ENCODE peak calls at places on chromosomes 2 and 18, in seven cellular contexts. S is IMR-90, I is mesendoderm, M is H9, J is H1, C is trophoblast cell, D is mesenchymal stem cell. G is an unnamed sample.

GRCh38 chr2:237888389-237888788 is 29.0 kb downstream of the RAMP1 start:
- DNase-seq in S (peak), I (no peak), M (no peak), J (no peak), C (no peak), D (peak), G (no peak)

GRCh38 chr2:133789743-133790142 is 221.5 kb upstream of the NCKAP5 start:
- DNase-seq in S (no peak), I (peak), M (no peak), J (no peak), C (no peak), D (no peak), G (no peak)

GRCh38 chr2:86383844-86384243 is 46.4 kb upstream of the REEP1 start:
- DNase-seq in S (peak), I (no peak), M (no peak), J (no peak), C (no peak), D (peak), G (no peak)

GRCh38 chr2:31235504-31235902 is 1.6 kb downstream of the EHD3 start:
- DNase-seq in S (peak), I (peak), M (no peak), J (peak), C (no peak), D (peak), G (no peak)

GRCh38 chr18:9696112-9696511 is 12.0 kb upstream of the RAB31 start:
- DNase-seq in S (no peak), I (no peak), M (no peak), J (no peak), C (no peak), D (no peak), G (no peak)

GRCh38 chr2:215652432-215652831 is 216.6 kb upstream of the FN1 start:
- DNase-seq in S (peak), I (no peak), M (no peak), J (no peak), C (no peak), D (peak), G (no peak)

GRCh38 chr18:45014047-45014501 is 333.4 kb downstream of the SETBP1 start:
- DNase-seq in S (peak), I (peak), M (peak), J (no peak), C (peak), D (peak), G (peak)

GRCh38 chr2:120732506-120733237 is 3.0 kb upstream of the GLI2 start:
- DNase-seq in S (no peak), I (no peak), M (no peak), J (no peak), C (no peak), D (no peak), G (no peak)

GRCh38 chr2:138602166-138602460 is 100.5 kb downstream of the SPOPL start:
- DNase-seq in S (no peak), I (no peak), M (no peak), J (no peak), C (no peak), D (no peak), G (no peak)

GRCh38 chr2:24459224-24459799 is 31.7 kb upstream of the NCOA1 start:
- DNase-seq in S (no peak), I (no peak), M (no peak), J (no peak), C (no peak), D (no peak), G (no peak)

GRCh38 chr2:174635747-174636399 is 38.3 kb upstream of the WIPF1 start:
- DNase-seq in S (peak), I (no peak), M (no peak), J (no peak), C (no peak), D (no peak), G (no peak)

GRCh38 chr2:159963700-159964099 is 98.7 kb downstream of the PLA2R1 start:
- DNase-seq in S (no peak), I (no peak), M (no peak), J (no peak), C (no peak), D (no peak), G (no peak)

GRCh38 chr2:64349143-64349530 is 104.8 kb upstream of the LGALSL start:
- DNase-seq in S (no peak), I (no peak), M (no peak), J (no peak), C (no peak), D (no peak), G (no peak)

GRCh38 chr2:210756821-210757220 is 200.4 kb downstream of the CPS1 start:
- DNase-seq in S (no peak), I (no peak), M (no peak), J (no peak), C (no peak), D (no peak), G (no peak)

GRCh38 chr18:75277629-75277966 is 67.0 kb downstream of the TSHZ1 start:
- DNase-seq in S (no peak), I (peak), M (no peak), J (no peak), C (no peak), D (no peak), G (no peak)

GRCh38 chr2:96887419-96888081 is 17.7 kb upstream of the SEMA4C start:
- DNase-seq in S (no peak), I (peak), M (no peak), J (no peak), C (peak), D (no peak), G (no peak)

GRCh38 chr18:24766376-24766775 is 305.9 kb downstream of the HRH4 start:
- DNase-seq in S (peak), I (no peak), M (no peak), J (no peak), C (no peak), D (no peak), G (no peak)

GRCh38 chr2:224479826-224480225 is 77.9 kb upstream of the FAM124B start:
- DNase-seq in S (no peak), I (no peak), M (no peak), J (no peak), C (no peak), D (no peak), G (no peak)

GRCh38 chr18:69830189-69830588 is 117.5 kb downstream of the CD226 start:
- DNase-seq in S (no peak), I (no peak), M (no peak), J (no peak), C (no peak), D (no peak), G (no peak)

GRCh38 chr18:48037481-48038271 is 107.2 kb upstream of the SMAD2 start:
- DNase-seq in S (no peak), I (peak), M (peak), J (peak), C (no peak), D (no peak), G (no peak)

GRCh38 chr2:226048625-226049024 is 649.1 kb downstream of the NYAP2 start:
- DNase-seq in S (peak), I (peak), M (no peak), J (no peak), C (no peak), D (peak), G (no peak)

GRCh38 chr2:85669549-85669948 is 1.6 kb upstream of the SFTPB start:
- DNase-seq in S (no peak), I (no peak), M (no peak), J (no peak), C (no peak), D (no peak), G (no peak)

GRCh38 chr2:239763433-239764097 is 261.6 kb downstream of the NDUFA10 start:
- DNase-seq in S (no peak), I (peak), M (peak), J (no peak), C (no peak), D (no peak), G (no peak)

GRCh38 chr2:232512557-232512956 is 7.6 kb upstream of the PRSS56 start:
- DNase-seq in S (no peak), I (no peak), M (no peak), J (no peak), C (no peak), D (no peak), G (no peak)

GRCh38 chr18:55248497-55248896 is 289.2 kb upstream of the CCDC68 start:
- DNase-seq in S (no peak), I (no peak), M (no peak), J (no peak), C (no peak), D (no peak), G (no peak)

GRCh38 chr2:16252251-16252650 is 311.9 kb downstream of the MYCN start:
- DNase-seq in S (no peak), I (no peak), M (no peak), J (peak), C (peak), D (no peak), G (no peak)

GRCh38 chr18:59748628-59749360 is 51.6 kb upstream of the CCBE1 start:
- DNase-seq in S (peak), I (no peak), M (no peak), J (no peak), C (peak), D (peak), G (no peak)

GRCh38 chr2:218582085-218582484 is 13.4 kb downstream of the CNOT9 start:
- DNase-seq in S (peak), I (no peak), M (no peak), J (no peak), C (no peak), D (peak), G (no peak)

GRCh38 chr2:2057125-2057721 is 273.9 kb downstream of the MYT1L start:
- DNase-seq in S (no peak), I (peak), M (peak), J (no peak), C (no peak), D (no peak), G (no peak)

GRCh38 chr2:16853088-16853487 is 187.5 kb upstream of the CYRIA start:
- DNase-seq in S (no peak), I (no peak), M (no peak), J (no peak), C (no peak), D (no peak), G (no peak)

GRCh38 chr2:45009928-45010705 is 865 bp upstream of the SIX2 start:
- DNase-seq in S (no peak), I (peak), M (no peak), J (peak), C (no peak), D (peak), G (no peak)

GRCh38 chr2:238505119-238505891 is 78.6 kb downstream of the ASB1 start:
- DNase-seq in S (peak), I (no peak), M (no peak), J (no peak), C (no peak), D (no peak), G (no peak)

GRCh38 chr18:11976463-11976862 is 4.8 kb upstream of the IMPA2 start:
- DNase-seq in S (no peak), I (no peak), M (no peak), J (no peak), C (no peak), D (no peak), G (no peak)

GRCh38 chr2:240701091-240701735 is 9.5 kb downstream of the AQP12A start:
- DNase-seq in S (no peak), I (no peak), M (no peak), J (no peak), C (no peak), D (no peak), G (no peak)

GRCh38 chr2:148501545-148501944 is 143.0 kb upstream of the EPC2 start:
- DNase-seq in S (no peak), I (peak), M (no peak), J (no peak), C (no peak), D (no peak), G (no peak)

GRCh38 chr2:50851891-50852290 is 180.0 kb downstream of the NRXN1 start:
- DNase-seq in S (no peak), I (no peak), M (no peak), J (no peak), C (no peak), D (no peak), G (no peak)

GRCh38 chr2:129769402-129769991 is 210.0 kb upstream of the RAB6C start:
- DNase-seq in S (no peak), I (no peak), M (no peak), J (no peak), C (no peak), D (no peak), G (no peak)

GRCh38 chr2:120914839-120915521 is 179.3 kb downstream of the GLI2 start:
- DNase-seq in S (peak), I (peak), M (no peak), J (no peak), C (no peak), D (peak), G (no peak)

GRCh38 chr2:8441986-8442385 is 239.9 kb upstream of the ID2 start:
- DNase-seq in S (no peak), I (no peak), M (no peak), J (no peak), C (no peak), D (no peak), G (no peak)
- H3K18ac ChIP-seq in S (no peak), I (no peak), M (no peak), J (no peak), C (no peak), D (no peak), G (no peak)

GRCh38 chr2:203062126-203062525 is 47.5 kb downstream of the NBEAL1 start:
- DNase-seq in S (peak), I (peak), M (no peak), J (no peak), C (peak), D (peak), G (no peak)
- H3K27ac ChIP-seq in S (no peak), I (no peak), M (peak), J (no peak), C (no peak), D (peak), G (peak)

GRCh38 chr18:34311468-34311867 is 86.8 kb upstream of the NOL4 start:
- DNase-seq in S (no peak), I (no peak), M (no peak), J (no peak), C (no peak), D (no peak), G (no peak)

GRCh38 chr18:34320267-34320666 is 95.6 kb upstream of the NOL4 start:
- DNase-seq in S (no peak), I (no peak), M (no peak), J (no peak), C (no peak), D (no peak), G (no peak)

GRCh38 chr18:34315953-34316352 is 91.2 kb upstream of the NOL4 start:
- DNase-seq in S (no peak), I (no peak), M (no peak), J (no peak), C (no peak), D (no peak), G (no peak)

DNA sequence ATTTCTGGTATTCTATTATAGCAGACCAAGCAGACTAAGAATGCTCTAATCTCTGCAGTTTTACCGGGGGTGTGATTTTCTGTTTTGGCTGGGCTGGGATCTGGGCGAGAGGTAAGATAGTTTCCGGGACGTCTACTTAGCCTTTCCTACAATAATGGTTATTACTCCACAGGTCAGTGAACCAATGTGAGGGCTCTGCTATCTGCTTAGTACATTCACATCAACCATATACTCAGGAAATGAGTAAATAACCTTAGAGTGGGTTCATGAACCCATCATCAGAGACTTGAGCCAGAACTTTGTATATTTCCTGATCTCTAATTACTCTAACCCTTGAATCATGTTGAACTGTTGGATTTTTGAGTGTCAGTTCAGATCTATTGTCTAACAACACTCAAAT is 90.1 kb upstream of the NOL4 start:
- DNase-seq in S (no peak), I (no peak), M (no peak), J (no peak), C (no peak), D (no peak), G (no peak)
- H3K4me2 ChIP-seq in S (no peak), I (no peak), M (no peak), J (no peak), C (no peak), D (no peak), G (no peak)

DNA sequence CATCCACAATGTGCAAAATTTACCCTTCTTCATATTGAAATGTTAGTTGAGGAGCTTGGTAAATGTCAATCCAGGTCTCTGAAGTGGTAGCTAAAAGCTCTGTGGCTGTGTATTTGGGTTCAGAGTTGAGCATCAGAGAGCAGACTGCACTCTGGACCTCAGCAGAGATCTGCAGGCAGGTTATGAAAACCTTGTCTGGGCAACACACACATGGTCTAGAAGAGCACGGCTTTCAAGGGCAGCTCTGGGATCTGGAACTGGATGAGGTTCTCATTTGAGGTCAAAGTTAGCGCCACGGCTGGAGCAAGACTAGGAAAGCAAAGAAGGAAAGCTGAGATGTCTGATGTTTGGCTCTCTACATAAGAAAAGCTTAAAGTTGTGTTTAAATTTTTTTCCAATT is 243.0 kb downstream of the SH3BP4 start:
- DNase-seq in S (no peak), I (no peak), M (no peak), J (no peak), C (no peak), D (no peak), G (no peak)
- H3K18ac ChIP-seq in S (no peak), I (no peak), M (no peak), J (no peak), C (no peak), D (no peak), G (no peak)